ENCODE peak calls at places on chromosomes 5 and 9, in eight cellular contexts. T, W, Q, J, F, V, H and L are unnamed samples.

GRCh38 chr9:117548556-117548955 is 133.7 kb upstream of the ASTN2 start:
- DNase-seq in W (no peak), F (no peak), T (no peak), Q (no peak), J (no peak), V (no peak), H (no peak), L (no peak)

GRCh38 chr9:80995759-80996158 is 693.6 kb downstream of the TLE1 start:
- DNase-seq in V (peak; percentile 71), F (no peak), Q (no peak), T (peak; percentile 60), H (peak; percentile 82), W (peak; percentile 21), J (no peak), L (peak; percentile 22)

GRCh38 chr5:82591021-82591515 is 312.9 kb upstream of the RPS23 start:
- DNase-seq in J (no peak), F (no peak), T (no peak), W (no peak), V (no peak), H (peak; percentile 74), Q (no peak), L (no peak)

GRCh38 chr9:131968632-131969031 is 111.0 kb downstream of the MED27 start:
- DNase-seq in J (no peak), F (no peak), V (no peak), T (no peak), Q (no peak), H (no peak), W (no peak), L (no peak)

GRCh38 chr5:140108093-140109049 is 5.5 kb upstream of the PURA start:
- DNase-seq in F (peak; percentile 18), W (no peak), J (no peak), H (peak; percentile 62), V (no peak), Q (peak; percentile 31), T (no peak), L (no peak)

GRCh38 chr9:111851536-111851935 is 45.1 kb upstream of the UGCG start:
- DNase-seq in Q (no peak), J (no peak), W (no peak), T (peak; percentile 19), F (no peak), V (no peak), H (peak; percentile 92), L (no peak)

GRCh38 chr9:99050292-99050911 is 54.5 kb upstream of the TGFBR1 start:
- DNase-seq in H (peak; percentile 74), V (peak; percentile 25), Q (no peak), F (no peak), T (peak; percentile 75), J (no peak), W (no peak), L (no peak)

GRCh38 chr9:127049044-127049443 is 73.4 kb downstream of the ANGPTL2 start:
- DNase-seq in Q (peak; percentile 63), F (no peak), T (peak; percentile 97), H (peak; percentile 96), J (no peak), W (peak; percentile 51), V (peak; percentile 86), L (peak; percentile 81)

GRCh38 chr9:109771084-109771483 is 8.9 kb upstream of the PALM2AKAP2 start:
- DNase-seq in H (peak; percentile 69), T (peak; percentile 78), Q (no peak), W (peak; percentile 92), F (no peak), J (no peak), V (no peak), L (peak; percentile 62)

GRCh38 chr5:36569456-36569855 is 37.0 kb upstream of the SLC1A3 start:
- DNase-seq in T (no peak), F (no peak), Q (peak; percentile 64), V (peak; percentile 23), H (peak; percentile 25), W (no peak), J (no peak), L (no peak)

GRCh38 chr5:60996368-60996767 is 51.4 kb downstream of the NDUFAF2 start:
- DNase-seq in Q (no peak), V (no peak), W (no peak), T (no peak), J (no peak), H (no peak), F (no peak), L (no peak)

GRCh38 chr5:73189816-73190451 is 16.9 kb downstream of the TMEM174 start:
- DNase-seq in W (peak; percentile 55), T (peak; percentile 72), Q (no peak), J (no peak), V (peak; percentile 50), F (no peak), H (no peak), L (peak; percentile 24)

GRCh38 chr9:27586200-27586599 is 12.9 kb upstream of the C9orf72 start:
- DNase-seq in F (no peak), J (no peak), W (no peak), H (no peak), Q (no peak), T (no peak), V (no peak), L (no peak)

GRCh38 chr9:121871431-121872025 is 220.1 kb downstream of the DAB2IP start:
- DNase-seq in H (peak; percentile 33), Q (no peak), W (no peak), V (peak; percentile 24), T (peak; percentile 64), F (no peak), J (no peak), L (no peak)

GRCh38 chr5:112201141-112201540 is 217.9 kb downstream of the EPB41L4A start:
- DNase-seq in F (no peak), V (no peak), Q (no peak), H (no peak), W (no peak), T (no peak), J (no peak), L (no peak)

GRCh38 chr9:84297162-84297821 is 43.3 kb downstream of the SLC28A3 start:
- DNase-seq in F (no peak), Q (no peak), T (peak; percentile 84), W (peak; percentile 37), H (peak; percentile 41), V (peak; percentile 72), J (no peak), L (no peak)

DNA sequence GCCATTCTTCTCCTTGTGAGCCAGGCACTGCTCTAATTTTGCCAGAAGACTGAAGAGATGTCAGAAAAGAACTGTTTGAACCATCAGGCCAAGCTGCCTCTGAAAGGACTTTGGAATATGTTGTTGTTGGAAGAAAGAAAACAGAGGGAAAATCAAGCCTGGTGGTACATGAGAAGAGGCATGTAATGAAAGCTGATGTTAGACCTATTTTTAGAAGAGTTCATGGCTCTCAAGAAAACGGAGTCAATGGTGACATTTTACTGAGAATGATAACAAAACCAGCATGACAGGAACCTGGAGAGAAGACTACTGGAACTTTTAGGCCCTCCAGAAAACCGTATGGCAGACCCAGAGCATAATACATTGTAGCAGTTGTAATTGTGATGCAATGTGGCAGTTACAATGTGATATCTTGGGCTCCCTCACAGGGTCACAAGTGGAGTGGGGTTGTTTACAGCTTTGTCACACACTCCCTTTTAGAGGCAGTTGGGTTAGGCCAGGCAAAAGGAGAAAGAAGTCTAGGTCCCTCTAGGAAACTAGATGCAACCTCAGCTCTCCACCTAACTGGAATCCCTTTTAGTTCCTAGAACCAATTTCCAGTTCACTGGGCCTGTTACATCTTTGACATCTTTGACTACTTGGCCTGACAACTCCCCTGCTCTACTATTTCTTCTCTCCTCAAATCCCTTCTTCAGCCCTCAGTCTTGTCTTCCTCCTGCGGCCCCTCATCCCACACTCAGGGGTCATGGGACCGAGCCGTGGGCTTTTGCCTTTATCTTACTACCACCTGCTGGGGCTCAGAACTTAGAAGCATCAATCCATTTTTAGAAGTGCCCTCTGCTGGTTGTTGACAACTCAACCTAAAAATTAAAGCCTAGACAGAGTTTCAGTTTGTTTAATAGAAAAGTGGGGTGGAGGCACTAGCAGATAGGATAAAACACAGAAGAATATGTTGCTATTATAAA is 61.2 kb upstream of the JAK2 start:
- DNase-seq in J (no peak), H (peak; percentile 45), V (no peak), W (no peak), Q (no peak), F (no peak), T (peak; percentile 44), L (no peak)
- TF ChIP-seq CTCF in J (peak; percentile 28), H (peak; percentile 38), V (peak; percentile 40), W (peak; percentile 12), Q (no peak), F (peak; percentile 22), T (peak; percentile 61), L (peak; percentile 37)

GRCh38 chr5:115272297-115272958 is 9.8 kb upstream of the PGGT1B start:
- DNase-seq in F (no peak), T (no peak), H (no peak), V (no peak), W (no peak), J (no peak), Q (no peak), L (no peak)
- H3K4me3 ChIP-seq in F (no peak overlapping the region), T (no peak overlapping the region), H (no peak overlapping the region), V (no peak overlapping the region), W (no peak overlapping the region), J (no peak overlapping the region), Q (no peak overlapping the region), L (no peak overlapping the region)

GRCh38 chr5:2158767-2159166 is 276.0 kb upstream of the IRX4 start:
- DNase-seq in J (no peak), F (no peak), H (no peak), V (no peak), T (no peak), Q (no peak), W (no peak), L (no peak)

GRCh38 chr5:2158109-2158508 is 275.4 kb upstream of the IRX4 start:
- DNase-seq in F (no peak), W (no peak), H (no peak), J (no peak), Q (no peak), T (no peak), V (no peak), L (no peak)

GRCh38 chr5:2155556-2155955 is 272.8 kb upstream of the IRX4 start:
- DNase-seq in T (no peak), Q (no peak), J (no peak), H (no peak), V (no peak), F (no peak), W (no peak), L (no peak)

GRCh38 chr5:2156358-2157059 is 273.8 kb upstream of the IRX4 start:
- DNase-seq in F (no peak), H (no peak), J (no peak), W (no peak), T (no peak), V (no peak), Q (no peak), L (no peak)

GRCh38 chr5:2157372-2157771 is 274.6 kb upstream of the IRX4 start:
- DNase-seq in T (no peak), Q (no peak), F (no peak), V (no peak), W (no peak), J (no peak), H (no peak), L (no peak)
- TF ChIP-seq CTCF in T (no peak), Q (no peak), F (no peak), V (no peak), W (no peak), J (no peak), H (no peak), L (no peak)

DNA sequence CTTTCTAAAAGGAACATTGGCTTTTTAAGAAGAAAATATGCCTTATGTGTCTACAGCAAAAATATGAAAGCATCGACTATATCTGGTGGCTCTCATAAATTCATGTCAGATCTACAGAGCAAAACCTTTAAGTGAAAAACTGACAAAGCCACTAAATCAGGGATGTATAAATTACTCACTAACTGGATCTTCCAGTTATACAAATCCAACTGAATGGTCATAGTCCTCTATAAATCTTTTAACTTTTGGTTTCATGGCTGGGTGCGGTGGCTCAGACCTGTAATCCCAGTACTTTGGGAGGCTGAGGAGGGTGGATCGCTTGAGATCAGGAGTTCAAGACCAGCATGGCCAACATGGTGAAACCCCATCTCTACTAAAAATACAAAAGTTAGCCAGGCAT is 29.2 kb upstream of the GZMA start:
- DNase-seq in Q (no peak), H (no peak), J (no peak), V (no peak), T (no peak), W (no peak), F (no peak), L (no peak)
- H3K4me3 ChIP-seq in Q (no peak overlapping the region), H (no peak overlapping the region), J (no peak overlapping the region), V (no peak overlapping the region), T (no peak overlapping the region), W (no peak overlapping the region), F (no peak overlapping the region), L (no peak overlapping the region)